ENCODE peak calls at places on chromosomes 11 and 22, in five cellular contexts. X, I, O, B and Q are unnamed samples.

GRCh38 chr11:3121416-3121815 is 43.7 kb downstream of the OSBPL5 start:
- DNase-seq in X (no peak), O (no peak), I (no peak), B (no peak), Q (no peak)

GRCh38 chr22:17783317-17783716 is 9.0 kb upstream of the BID start:
- DNase-seq in X (no peak), I (no peak), O (no peak), B (no peak), Q (no peak)

GRCh38 chr11:124214027-124214426 is 26.9 kb upstream of the OR8G1 start:
- DNase-seq in X (no peak), I (no peak), B (no peak), O (no peak), Q (no peak)

GRCh38 chr11:76838422-76839068 is 22.2 kb upstream of the ACER3 start:
- DNase-seq in O (no peak), B (peak; percentile 34), I (peak; percentile 22), X (peak; percentile 69), Q (no peak)

GRCh38 chr22:46933526-46933925 is 171.1 kb downstream of the TBC1D22A start:
- DNase-seq in I (no peak), O (no peak), B (no peak), X (no peak), Q (no peak)

GRCh38 chr11:118076754-118077281 is at the start of gene TMPRSS4:
- DNase-seq in B (no peak), I (no peak), X (no peak), O (no peak), Q (no peak)

GRCh38 chr11:130071211-130071712 is 1.6 kb downstream of the APLP2 start:
- DNase-seq in O (no peak), B (peak; percentile 47), X (no peak), I (peak; percentile 33), Q (peak; percentile 57)

GRCh38 chr22:46687460-46687859 is 50.6 kb downstream of the CERK start:
- DNase-seq in B (no peak), I (no peak), X (no peak), O (no peak), Q (no peak)

GRCh38 chr22:33519140-33519973 is 400.9 kb downstream of the LARGE1 start:
- DNase-seq in B (no peak), X (no peak), O (no peak), I (peak; percentile 75), Q (peak; percentile 68)

GRCh38 chr22:37492428-37493344 is 6.5 kb upstream of the MFNG start:
- DNase-seq in I (peak; percentile 63), X (no peak), O (no peak), B (peak; percentile 65), Q (peak; percentile 48)

GRCh38 chr11:4019891-4020290 is 74.7 kb upstream of the RRM1 start:
- DNase-seq in O (no peak), X (no peak), I (no peak), B (peak; percentile 71), Q (no peak)

GRCh38 chr22:37896181-37896592 is 9.9 kb upstream of the MICALL1 start:
- DNase-seq in X (no peak), B (no peak), I (peak; percentile 51), O (no peak), Q (no peak)

GRCh38 chr11:8082391-8083087 is 1.5 kb downstream of the TUB start:
- DNase-seq in I (no peak), B (peak; percentile 24), O (no peak), X (no peak), Q (no peak)

GRCh38 chr22:28373841-28374240 is 305.8 kb downstream of the TTC28 start:
- DNase-seq in I (peak; percentile 27), B (peak; percentile 11), X (no peak), O (no peak), Q (peak; percentile 52)

GRCh38 chr22:38176170-38176741 is 5.4 kb downstream of the PLA2G6 start:
- DNase-seq in X (no peak), B (peak; percentile 86), I (peak; percentile 96), O (no peak), Q (peak; percentile 88)

GRCh38 chr11:110148775-110149744 is 55.9 kb downstream of the ZC3H12C start:
- DNase-seq in I (peak; percentile 82), X (peak; percentile 45), O (no peak), B (peak; percentile 74), Q (peak; percentile 78)

GRCh38 chr11:70717961-70718595 is 319.7 kb downstream of the CTTN start:
- DNase-seq in I (no peak), O (no peak), B (no peak), X (no peak), Q (no peak)